ENCODE peak calls at places on chromosomes 1 and 21, in seven cellular contexts. F is occipital lobe, K is OCI-LY7, Y is fibroblast of mammary gland, X is T-helper 9 cell, M is iPS-NIHi11, J is activated T-cell treated with anti-CD3 and anti-CD28 coated beads for 1 hour. D is an unnamed sample.

GRCh38 chr1:210587547-210587946 is 258.8 kb downstream of the HHAT start:
- DNase-seq in F (no peak), K (no peak), Y (peak), X (no peak), M (no peak), J (no peak), D (peak)

GRCh38 chr1:110787328-110788071 is 85.4 kb upstream of the CD53 start:
- DNase-seq in F (no peak), K (peak), Y (no peak), X (peak), M (no peak), J (peak), D (no peak)

GRCh38 chr1:202811296-202812175 is 782 bp downstream of the PCAT6 start:
- DNase-seq in F (peak), K (no peak), Y (no peak), X (peak), M (peak), J (peak), D (no peak)

GRCh38 chr1:8702121-8702520 is 115.3 kb downstream of the RERE start:
- DNase-seq in F (no peak), K (no peak), Y (peak), X (no peak), M (peak), J (no peak), D (peak)

GRCh38 chr1:70071597-70071996 is 133.8 kb downstream of the LRRC40 start:
- DNase-seq in F (no peak), K (no peak), Y (peak), X (no peak), M (no peak), J (no peak), D (peak)

GRCh38 chr21:25567472-25567871 is 39.8 kb downstream of the MRPL39 start:
- DNase-seq in F (no peak), K (no peak), Y (no peak), X (no peak), M (no peak), J (no peak), D (no peak)

GRCh38 chr21:36235058-36235582 is 78.5 kb downstream of the DOP1B start:
- DNase-seq in F (no peak), K (no peak), Y (no peak), X (no peak), M (no peak), J (no peak), D (no peak)

GRCh38 chr1:230804396-230804795 is 57.2 kb downstream of the CAPN9 start:
- DNase-seq in F (no peak), K (no peak), Y (no peak), X (no peak), M (no peak), J (no peak), D (no peak)

GRCh38 chr1:153773004-153773921 is 1.9 kb upstream of the SLC27A3 start:
- DNase-seq in F (no peak), K (no peak), Y (no peak), X (no peak), M (no peak), J (no peak), D (no peak)

GRCh38 chr1:226428348-226429050 is 20.6 kb upstream of the PARP1 start:
- DNase-seq in F (no peak), K (no peak), Y (no peak), X (no peak), M (no peak), J (no peak), D (no peak)